ENCODE peak calls at places on chromosomes 2 and 18, in four cellular contexts. One of them, this sample, is unnamed.

GRCh38 chr2:210842896-210843295 is 286.5 kb downstream of the CPS1 start:
- DNase-seq in OCI-LY7: no peak
- DNase-seq in mucosa of descending colon: no peak
- DNase-seq in bronchial epithelial cell: no peak
- DNase-seq in this sample: no peak

GRCh38 chr18:52220062-52220591 is 119.9 kb upstream of the DCC start:
- DNase-seq in OCI-LY7: no peak
- DNase-seq in mucosa of descending colon: no peak
- DNase-seq in bronchial epithelial cell: no peak
- DNase-seq in this sample: no peak

GRCh38 chr2:26560892-26561291 is 80.3 kb downstream of the CIB4 start:
- DNase-seq in OCI-LY7: no peak
- DNase-seq in mucosa of descending colon: no peak
- DNase-seq in bronchial epithelial cell: no peak
- DNase-seq in this sample: no peak

GRCh38 chr2:128169497-128169896 is 78.5 kb downstream of the UGGT1 start:
- DNase-seq in OCI-LY7: no peak
- DNase-seq in mucosa of descending colon: no peak
- DNase-seq in bronchial epithelial cell: no peak
- DNase-seq in this sample: no peak

GRCh38 chr2:128324008-128324896 is 5.6 kb upstream of the HS6ST1 start:
- DNase-seq in OCI-LY7: no peak
- DNase-seq in mucosa of descending colon: no peak
- DNase-seq in bronchial epithelial cell: no peak
- DNase-seq in this sample: no peak

GRCh38 chr2:71846072-71846471 is 301.6 kb downstream of the CYP26B1 start:
- DNase-seq in OCI-LY7: no peak
- DNase-seq in mucosa of descending colon: no peak
- DNase-seq in bronchial epithelial cell: no peak
- DNase-seq in this sample: no peak

GRCh38 chr2:174334781-174335604 is at the start of gene SP9:
- DNase-seq in OCI-LY7: no peak
- DNase-seq in mucosa of descending colon: peak; percentile 35
- DNase-seq in bronchial epithelial cell: no peak
- DNase-seq in this sample: peak; percentile 78

GRCh38 chr2:182077451-182078142 is 91.9 kb downstream of the PPP1R1C start:
- DNase-seq in OCI-LY7: peak; percentile 64
- DNase-seq in mucosa of descending colon: peak; percentile 85
- DNase-seq in bronchial epithelial cell: peak; percentile 86
- DNase-seq in this sample: no peak

GRCh38 chr2:43210125-43210466 is 16.3 kb downstream of the ZFP36L2 start:
- DNase-seq in OCI-LY7: no peak
- DNase-seq in mucosa of descending colon: no peak
- DNase-seq in bronchial epithelial cell: no peak
- DNase-seq in this sample: no peak

GRCh38 chr2:3251974-3252373 is 125.6 kb downstream of the EIPR1 start:
- DNase-seq in OCI-LY7: no peak
- DNase-seq in mucosa of descending colon: no peak
- DNase-seq in bronchial epithelial cell: no peak
- DNase-seq in this sample: no peak

GRCh38 chr2:189267925-189268579 is 88.5 kb upstream of the COL5A2 start:
- DNase-seq in OCI-LY7: no peak
- DNase-seq in mucosa of descending colon: no peak
- DNase-seq in bronchial epithelial cell: no peak
- DNase-seq in this sample: no peak

GRCh38 chr18:48908916-48909315 is 41.8 kb downstream of the SMAD7 start:
- DNase-seq in OCI-LY7: no peak
- DNase-seq in mucosa of descending colon: no peak
- DNase-seq in bronchial epithelial cell: no peak
- DNase-seq in this sample: no peak

GRCh38 chr2:218820746-218821369 is 10.7 kb downstream of the PRKAG3 start:
- DNase-seq in OCI-LY7: no peak
- DNase-seq in mucosa of descending colon: no peak
- DNase-seq in bronchial epithelial cell: no peak
- DNase-seq in this sample: no peak

GRCh38 chr18:29157057-29157780 is 980.3 kb upstream of the CDH2 start:
- DNase-seq in OCI-LY7: no peak
- DNase-seq in mucosa of descending colon: no peak
- DNase-seq in bronchial epithelial cell: peak; percentile 85
- DNase-seq in this sample: no peak

GRCh38 chr2:119178811-119179601 is 20.5 kb upstream of the C1QL2 start:
- DNase-seq in OCI-LY7: no peak
- DNase-seq in mucosa of descending colon: no peak
- DNase-seq in bronchial epithelial cell: peak; percentile 50
- DNase-seq in this sample: no peak

GRCh38 chr2:73282924-73283544 is 1.2 kb downstream of the FBXO41 start:
- DNase-seq in OCI-LY7: peak; percentile 26
- DNase-seq in mucosa of descending colon: no peak
- DNase-seq in bronchial epithelial cell: no peak
- DNase-seq in this sample: no peak

GRCh38 chr2:32792416-32792815 is 154.3 kb upstream of the LTBP1 start:
- DNase-seq in OCI-LY7: no peak
- DNase-seq in mucosa of descending colon: no peak
- DNase-seq in bronchial epithelial cell: no peak
- DNase-seq in this sample: no peak

GRCh38 chr2:122525341-122525740 is 769.9 kb downstream of the TSN start:
- DNase-seq in OCI-LY7: no peak
- DNase-seq in mucosa of descending colon: no peak
- DNase-seq in bronchial epithelial cell: no peak
- DNase-seq in this sample: no peak

GRCh38 chr2:138107288-138107687 is 143.0 kb downstream of the HNMT start:
- DNase-seq in OCI-LY7: no peak
- DNase-seq in mucosa of descending colon: no peak
- DNase-seq in bronchial epithelial cell: peak; percentile 89
- DNase-seq in this sample: no peak

GRCh38 chr18:7908686-7909299 is 341.7 kb downstream of the PTPRM start:
- DNase-seq in OCI-LY7: no peak
- DNase-seq in mucosa of descending colon: no peak
- DNase-seq in bronchial epithelial cell: peak; percentile 47
- DNase-seq in this sample: no peak

GRCh38 chr18:36096955-36097354 is 29.6 kb upstream of the RPRD1A start:
- DNase-seq in OCI-LY7: no peak
- DNase-seq in mucosa of descending colon: no peak
- DNase-seq in bronchial epithelial cell: no peak
- DNase-seq in this sample: no peak

GRCh38 chr2:15595342-15595905 is 3.8 kb downstream of the DDX1 start:
- DNase-seq in OCI-LY7: no peak
- DNase-seq in mucosa of descending colon: no peak
- DNase-seq in bronchial epithelial cell: no peak
- DNase-seq in this sample: no peak

GRCh38 chr2:189698020-189698887 is 23.8 kb downstream of the ANKAR start:
- DNase-seq in OCI-LY7: peak; percentile 70
- DNase-seq in mucosa of descending colon: peak; percentile 87
- DNase-seq in bronchial epithelial cell: peak; percentile 48
- DNase-seq in this sample: no peak

GRCh38 chr18:25247725-25248124 is 104.2 kb downstream of the ZNF521 start:
- DNase-seq in OCI-LY7: no peak
- DNase-seq in mucosa of descending colon: no peak
- DNase-seq in bronchial epithelial cell: no peak
- DNase-seq in this sample: no peak

GRCh38 chr18:45670281-45670962 is 53.6 kb upstream of the SLC14A1 start:
- DNase-seq in OCI-LY7: no peak
- DNase-seq in mucosa of descending colon: no peak
- DNase-seq in bronchial epithelial cell: peak; percentile 61
- DNase-seq in this sample: no peak

GRCh38 chr2:237299897-237300296 is 114.1 kb downstream of the COL6A3 start:
- DNase-seq in OCI-LY7: no peak
- DNase-seq in mucosa of descending colon: no peak
- DNase-seq in bronchial epithelial cell: peak; percentile 98
- DNase-seq in this sample: no peak

GRCh38 chr18:7117390-7118355 is at the start of gene LAMA1:
- DNase-seq in OCI-LY7: no peak
- DNase-seq in mucosa of descending colon: no peak
- DNase-seq in bronchial epithelial cell: no peak
- DNase-seq in this sample: peak; percentile 73

DNA sequence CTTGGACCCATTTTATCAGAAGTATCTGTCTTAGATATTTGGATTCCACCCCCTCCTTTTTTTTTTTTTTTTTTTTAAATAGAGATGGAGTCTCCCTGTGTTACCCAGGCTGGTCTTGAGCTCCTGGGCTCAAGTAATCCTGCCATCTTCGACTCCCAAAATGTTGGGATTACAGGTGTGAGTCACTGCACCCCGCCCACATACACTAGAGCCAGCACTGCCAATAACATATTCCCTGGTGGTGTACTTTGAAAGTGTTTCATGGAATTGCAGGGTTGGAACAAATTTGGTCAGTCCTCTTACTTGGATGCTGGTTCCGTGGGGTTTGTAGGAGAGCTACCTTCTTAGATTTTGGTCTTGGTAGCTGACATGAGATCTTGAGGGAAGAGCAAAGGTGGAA is 15.0 kb downstream of the PDCL3 start:
- DNase-seq in OCI-LY7: no peak
- DNase-seq in mucosa of descending colon: no peak
- DNase-seq in bronchial epithelial cell: peak; percentile 46
- DNase-seq in this sample: no peak
- TF ChIP-seq CTCF in OCI-LY7: no peak
- TF ChIP-seq CTCF in mucosa of descending colon: no peak
- TF ChIP-seq CTCF in bronchial epithelial cell: no peak
- TF ChIP-seq CTCF in this sample: no peak

GRCh38 chr2:197810490-197810889 is 6.1 kb downstream of the PLCL1 start:
- DNase-seq in OCI-LY7: no peak
- DNase-seq in mucosa of descending colon: no peak
- DNase-seq in bronchial epithelial cell: no peak
- DNase-seq in this sample: no peak

GRCh38 chr2:197809064-197809463 is 4.7 kb downstream of the PLCL1 start:
- DNase-seq in OCI-LY7: no peak
- DNase-seq in mucosa of descending colon: no peak
- DNase-seq in bronchial epithelial cell: no peak
- DNase-seq in this sample: no peak

GRCh38 chr2:197810023-197810422 is 5.6 kb downstream of the PLCL1 start:
- DNase-seq in OCI-LY7: no peak
- DNase-seq in mucosa of descending colon: no peak
- DNase-seq in bronchial epithelial cell: no peak
- DNase-seq in this sample: no peak

GRCh38 chr2:197813093-197813787 is 8.8 kb downstream of the PLCL1 start:
- DNase-seq in OCI-LY7: peak; percentile 28
- DNase-seq in mucosa of descending colon: no peak
- DNase-seq in bronchial epithelial cell: peak; percentile 81
- DNase-seq in this sample: no peak
- TF ChIP-seq CTCF in OCI-LY7: peak; percentile 78
- TF ChIP-seq CTCF in mucosa of descending colon: peak; percentile 26
- TF ChIP-seq CTCF in bronchial epithelial cell: peak; percentile 51
- TF ChIP-seq CTCF in this sample: peak; percentile 73

GRCh38 chr2:102703748-102704147 is 58.1 kb upstream of the TMEM182 start:
- DNase-seq in OCI-LY7: peak; percentile 7
- DNase-seq in mucosa of descending colon: peak; percentile 68
- DNase-seq in bronchial epithelial cell: peak; percentile 60
- DNase-seq in this sample: no peak
- TF ChIP-seq CTCF in OCI-LY7: peak; percentile 63
- TF ChIP-seq CTCF in mucosa of descending colon: no peak
- TF ChIP-seq CTCF in bronchial epithelial cell: peak; percentile 53
- TF ChIP-seq CTCF in this sample: no peak

DNA sequence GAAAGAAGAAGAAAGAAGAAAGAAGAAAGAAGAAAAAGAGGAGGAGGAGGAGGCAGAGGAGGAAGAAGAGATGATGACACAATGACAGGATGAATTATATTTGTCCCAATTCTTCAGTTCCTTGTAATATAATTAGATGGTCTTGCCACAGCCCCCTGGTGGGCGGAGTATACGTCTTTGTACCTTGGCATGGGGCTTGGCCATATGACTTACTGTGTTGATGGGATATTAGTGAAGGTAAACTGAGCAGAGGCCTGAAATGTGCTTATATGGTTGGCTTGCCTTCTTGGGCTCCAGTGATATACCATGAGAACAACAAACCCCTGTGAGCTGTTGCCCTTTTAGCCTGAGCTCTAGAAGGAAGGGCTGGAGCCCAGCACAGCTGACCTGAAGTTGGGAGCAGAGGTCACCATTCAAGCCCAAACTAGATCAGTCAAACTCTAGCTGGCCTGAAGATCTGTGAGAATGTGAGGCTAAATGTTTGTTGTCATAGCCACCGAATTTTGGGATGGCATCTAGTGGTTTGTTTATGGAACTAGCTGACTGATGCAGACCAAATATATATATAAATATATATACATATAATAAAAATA is 75.2 kb upstream of the CD302 start:
- DNase-seq in OCI-LY7: peak; percentile 3
- DNase-seq in mucosa of descending colon: no peak
- DNase-seq in bronchial epithelial cell: no peak
- DNase-seq in this sample: no peak
- TF ChIP-seq CTCF in OCI-LY7: no peak
- TF ChIP-seq CTCF in mucosa of descending colon: no peak
- TF ChIP-seq CTCF in bronchial epithelial cell: no peak
- TF ChIP-seq CTCF in this sample: no peak

GRCh38 chr2:11123856-11124759 is 31.2 kb upstream of the SLC66A3 start:
- DNase-seq in OCI-LY7: peak; percentile 43
- DNase-seq in mucosa of descending colon: peak; percentile 90
- DNase-seq in bronchial epithelial cell: peak; percentile 47
- DNase-seq in this sample: peak; percentile 89
- TF ChIP-seq CTCF in OCI-LY7: peak; percentile 82
- TF ChIP-seq CTCF in mucosa of descending colon: peak; percentile 67
- TF ChIP-seq CTCF in bronchial epithelial cell: peak; percentile 95
- TF ChIP-seq CTCF in this sample: peak; percentile 79

DNA sequence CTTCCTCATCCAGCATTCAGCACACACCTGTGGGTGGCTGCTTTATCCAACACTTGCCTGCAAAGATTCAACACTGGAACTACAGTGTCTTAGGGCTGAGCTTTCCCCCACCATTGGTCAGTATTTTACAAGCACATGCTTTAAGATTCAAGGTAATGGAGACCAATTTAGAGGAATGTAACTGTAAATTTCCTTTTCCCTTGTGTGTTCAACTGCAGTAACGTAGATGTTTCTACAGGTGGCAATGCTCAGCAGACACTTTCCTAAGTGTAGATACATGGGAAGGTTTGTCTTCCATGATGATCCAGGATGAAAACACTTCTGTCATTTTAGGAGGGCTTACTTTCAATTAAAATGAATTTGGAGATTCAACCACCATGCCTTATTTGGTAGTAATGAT is 143.6 kb upstream of the PXDN start:
- DNase-seq in OCI-LY7: no peak
- DNase-seq in mucosa of descending colon: no peak
- DNase-seq in bronchial epithelial cell: peak; percentile 9
- DNase-seq in this sample: no peak
- TF ChIP-seq CTCF in OCI-LY7: peak; percentile 45
- TF ChIP-seq CTCF in mucosa of descending colon: no peak
- TF ChIP-seq CTCF in bronchial epithelial cell: peak; percentile 1
- TF ChIP-seq CTCF in this sample: peak; percentile 44

DNA sequence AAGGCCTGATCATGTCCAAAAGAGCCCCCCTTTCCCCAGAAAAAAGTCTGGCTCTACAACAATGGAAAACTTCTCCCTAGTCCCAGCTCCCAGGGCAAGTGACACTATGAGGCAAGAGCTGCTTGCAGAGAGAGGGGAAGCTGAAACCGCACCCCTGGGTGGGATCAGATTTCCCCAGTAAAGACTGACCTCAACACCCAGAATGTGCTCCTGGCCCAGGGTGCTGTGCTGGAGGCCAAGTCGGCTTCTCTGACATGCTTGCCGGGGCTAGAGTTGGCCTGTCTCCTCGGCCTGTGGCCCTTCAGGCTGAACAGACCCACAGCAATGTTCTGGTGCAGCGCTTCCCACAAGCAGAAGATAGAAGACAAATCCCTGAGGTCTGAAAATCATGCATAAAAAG is 18.4 kb upstream of the ST8SIA3 start:
- DNase-seq in OCI-LY7: no peak
- DNase-seq in mucosa of descending colon: no peak
- DNase-seq in bronchial epithelial cell: no peak
- DNase-seq in this sample: no peak
- TF ChIP-seq CTCF in OCI-LY7: no peak
- TF ChIP-seq CTCF in mucosa of descending colon: no peak
- TF ChIP-seq CTCF in bronchial epithelial cell: no peak
- TF ChIP-seq CTCF in this sample: no peak

This sample was measured in glutamatergic neuron.